ENCODE peak calls at places on chromosomes 2 and 18, in six cellular contexts. E is stromal cell of bone marrow, Y is heart right ventricle, K is IMR-90, M is NCI-H1105, W is fibroblast of pulmonary artery. A is an unnamed sample.

GRCh38 chr2:175478369-175478768 is 296.9 kb upstream of the ATP5MC3 start:
- DNase-seq in E (no peak), Y (no peak), K (no peak), M (no peak), W (no peak), A (no peak)

GRCh38 chr2:240960963-240961876 is 37.2 kb upstream of the SNED1 start:
- DNase-seq in E (no peak), Y (no peak), K (no peak), M (no peak), W (peak), A (no peak)

GRCh38 chr2:27085670-27086089 is 892 bp upstream of the KHK start:
- DNase-seq in E (peak), Y (peak), K (peak), M (peak), W (peak), A (no peak)

GRCh38 chr2:11022064-11022463 is 110.3 kb downstream of the KCNF1 start:
- DNase-seq in E (no peak), Y (no peak), K (no peak), M (no peak), W (no peak), A (no peak)

GRCh38 chr2:54962935-54963334 is 87.3 kb downstream of the RTN4 start:
- DNase-seq in E (no peak), Y (no peak), K (no peak), M (no peak), W (no peak), A (no peak)

GRCh38 chr18:25261768-25262167 is 90.2 kb downstream of the ZNF521 start:
- DNase-seq in E (no peak), Y (no peak), K (no peak), M (no peak), W (no peak), A (no peak)

GRCh38 chr18:56575819-56576663 is 62.4 kb downstream of the TXNL1 start:
- DNase-seq in E (peak), Y (peak), K (peak), M (peak), W (peak), A (no peak)

GRCh38 chr2:174840436-174840835 is 76.2 kb upstream of the CHRNA1 start:
- DNase-seq in E (no peak), Y (no peak), K (peak), M (no peak), W (peak), A (no peak)

GRCh38 chr2:231926761-231927565 is 767 bp upstream of the NPPC start:
- DNase-seq in E (no peak), Y (no peak), K (peak), M (peak), W (no peak), A (no peak)

GRCh38 chr2:26849056-26850001 is 1.4 kb downstream of the DPYSL5 start:
- DNase-seq in E (no peak), Y (no peak), K (no peak), M (peak), W (no peak), A (no peak)

GRCh38 chr2:16036951-16037350 is 96.6 kb downstream of the MYCN start:
- DNase-seq in E (no peak), Y (no peak), K (no peak), M (no peak), W (no peak), A (no peak)

GRCh38 chr2:25816249-25816648 is 62.0 kb downstream of the ASXL2 start:
- DNase-seq in E (no peak), Y (no peak), K (no peak), M (no peak), W (no peak), A (no peak)

GRCh38 chr2:131036696-131037397 is 56.4 kb downstream of the FAM168B start:
- DNase-seq in E (no peak), Y (no peak), K (no peak), M (no peak), W (no peak), A (no peak)

GRCh38 chr2:69196327-69197117 is 183.5 kb downstream of the ANTXR1 start:
- DNase-seq in E (peak), Y (no peak), K (peak), M (no peak), W (peak), A (peak)

GRCh38 chr2:190838492-190838910 is 42.1 kb upstream of the GLS start:
- DNase-seq in E (no peak), Y (no peak), K (peak), M (no peak), W (peak), A (peak)

GRCh38 chr2:36731941-36732700 is 35.6 kb downstream of the VIT start:
- DNase-seq in E (peak), Y (no peak), K (peak), M (no peak), W (peak), A (peak)

GRCh38 chr2:23745726-23746105 is 181.2 kb downstream of the ATAD2B start:
- DNase-seq in E (peak), Y (peak), K (peak), M (no peak), W (peak), A (peak)

GRCh38 chr2:178834086-178834485 is 26.9 kb upstream of the TTN start:
- DNase-seq in E (no peak), Y (peak), K (no peak), M (no peak), W (no peak), A (no peak)

A was measured in GM04503.